ENCODE peak calls at places on chromosomes 13 and 19, in eight cellular contexts. One of them, this sample, is unnamed.

GRCh38 chr19:44687898-44688297 is 11.1 kb upstream of the CEACAM16 start:
- DNase-seq in transverse colon: no peak
- DNase-seq in sigmoid colon: no peak
- DNase-seq in HepG2: no peak
- DNase-seq in stomach: no peak
- DNase-seq in H1: no peak
- DNase-seq in K562: no peak
- DNase-seq in SK-N-SH: no peak
- DNase-seq in this sample: no peak

GRCh38 chr19:40726279-40726678 is 9.4 kb downstream of the ITPKC start:
- DNase-seq in SK-N-SH: no peak
- DNase-seq in transverse colon: no peak
- DNase-seq in K562: no peak
- DNase-seq in stomach: no peak
- DNase-seq in sigmoid colon: no peak
- DNase-seq in HepG2: no peak
- DNase-seq in H1: no peak
- DNase-seq in this sample: no peak

GRCh38 chr19:412356-413355 is 3.7 kb upstream of the C2CD4C start:
- DNase-seq in H1: no peak
- DNase-seq in sigmoid colon: no peak
- DNase-seq in transverse colon: no peak
- DNase-seq in stomach: no peak
- DNase-seq in SK-N-SH: peak
- DNase-seq in K562: no peak
- DNase-seq in HepG2: no peak
- DNase-seq in this sample: no peak

GRCh38 chr19:18349524-18350128 is 9.2 kb downstream of the PGPEP1 start:
- DNase-seq in HepG2: peak
- DNase-seq in sigmoid colon: no peak
- DNase-seq in K562: peak
- DNase-seq in transverse colon: peak
- DNase-seq in SK-N-SH: peak
- DNase-seq in H1: no peak
- DNase-seq in stomach: peak
- DNase-seq in this sample: no peak

GRCh38 chr19:41849067-41849466 is 4.2 kb downstream of the DMRTC2 start:
- DNase-seq in HepG2: no peak
- DNase-seq in stomach: no peak
- DNase-seq in transverse colon: no peak
- DNase-seq in SK-N-SH: no peak
- DNase-seq in K562: no peak
- DNase-seq in sigmoid colon: no peak
- DNase-seq in H1: no peak
- DNase-seq in this sample: no peak

GRCh38 chr19:15337202-15337601 is 4.9 kb upstream of the BRD4 start:
- DNase-seq in transverse colon: no peak
- DNase-seq in sigmoid colon: no peak
- DNase-seq in SK-N-SH: no peak
- DNase-seq in HepG2: no peak
- DNase-seq in K562: no peak
- DNase-seq in stomach: no peak
- DNase-seq in H1: no peak
- DNase-seq in this sample: peak

GRCh38 chr19:14715841-14716240 is 26.0 kb downstream of the ZNF333 start:
- DNase-seq in H1: no peak
- DNase-seq in transverse colon: no peak
- DNase-seq in HepG2: no peak
- DNase-seq in K562: no peak
- DNase-seq in SK-N-SH: no peak
- DNase-seq in sigmoid colon: no peak
- DNase-seq in stomach: no peak
- DNase-seq in this sample: no peak

GRCh38 chr19:16825312-16826168 is 3.7 kb upstream of the SIN3B start:
- DNase-seq in K562: peak
- DNase-seq in transverse colon: peak
- DNase-seq in H1: no peak
- DNase-seq in sigmoid colon: peak
- DNase-seq in stomach: peak
- DNase-seq in HepG2: no peak
- DNase-seq in SK-N-SH: peak
- DNase-seq in this sample: no peak

GRCh38 chr13:97018029-97018819 is 23.9 kb upstream of the OXGR1 start:
- DNase-seq in SK-N-SH: peak
- DNase-seq in K562: peak
- DNase-seq in transverse colon: peak
- DNase-seq in HepG2: peak
- DNase-seq in stomach: no peak
- DNase-seq in sigmoid colon: no peak
- DNase-seq in H1: no peak
- DNase-seq in this sample: peak

GRCh38 chr19:42538841-42539709 is 10.8 kb upstream of the CEACAM1 start:
- DNase-seq in stomach: no peak
- DNase-seq in transverse colon: no peak
- DNase-seq in HepG2: no peak
- DNase-seq in sigmoid colon: no peak
- DNase-seq in K562: no peak
- DNase-seq in SK-N-SH: no peak
- DNase-seq in H1: no peak
- DNase-seq in this sample: no peak

GRCh38 chr19:7187605-7188339 is 106.4 kb downstream of the INSR start:
- DNase-seq in sigmoid colon: no peak
- DNase-seq in transverse colon: peak
- DNase-seq in HepG2: no peak
- DNase-seq in H1: no peak
- DNase-seq in stomach: no peak
- DNase-seq in SK-N-SH: no peak
- DNase-seq in K562: no peak
- DNase-seq in this sample: no peak

GRCh38 chr13:49443327-49443688 is 556 bp downstream of the CAB39L start:
- DNase-seq in sigmoid colon: no peak
- DNase-seq in HepG2: peak
- DNase-seq in stomach: no peak
- DNase-seq in H1: no peak
- DNase-seq in transverse colon: no peak
- DNase-seq in SK-N-SH: peak
- DNase-seq in K562: peak
- DNase-seq in this sample: no peak

GRCh38 chr13:96159731-96160130 is 69.8 kb downstream of the HS6ST3 start:
- DNase-seq in K562: no peak
- DNase-seq in transverse colon: no peak
- DNase-seq in H1: no peak
- DNase-seq in sigmoid colon: no peak
- DNase-seq in HepG2: no peak
- DNase-seq in stomach: no peak
- DNase-seq in SK-N-SH: no peak
- DNase-seq in this sample: no peak

GRCh38 chr19:42594617-42595489 is at the start of gene CEACAM8:
- DNase-seq in stomach: no peak
- DNase-seq in H1: no peak
- DNase-seq in transverse colon: no peak
- DNase-seq in sigmoid colon: no peak
- DNase-seq in SK-N-SH: no peak
- DNase-seq in K562: no peak
- DNase-seq in HepG2: no peak
- DNase-seq in this sample: no peak

GRCh38 chr13:31950121-31950810 is 81.3 kb upstream of the FRY start:
- DNase-seq in stomach: no peak
- DNase-seq in transverse colon: no peak
- DNase-seq in sigmoid colon: no peak
- DNase-seq in H1: no peak
- DNase-seq in HepG2: no peak
- DNase-seq in K562: no peak
- DNase-seq in SK-N-SH: no peak
- DNase-seq in this sample: no peak

GRCh38 chr19:46728208-46728607 is 11.3 kb upstream of the PRKD2 start:
- DNase-seq in SK-N-SH: no peak
- DNase-seq in HepG2: no peak
- DNase-seq in transverse colon: no peak
- DNase-seq in H1: no peak
- DNase-seq in K562: no peak
- DNase-seq in sigmoid colon: peak
- DNase-seq in stomach: no peak
- DNase-seq in this sample: no peak

GRCh38 chr13:45198924-45199323 is 1.9 kb downstream of the KCTD4 start:
- DNase-seq in H1: no peak
- DNase-seq in sigmoid colon: no peak
- DNase-seq in transverse colon: no peak
- DNase-seq in SK-N-SH: no peak
- DNase-seq in K562: no peak
- DNase-seq in stomach: no peak
- DNase-seq in HepG2: no peak
- DNase-seq in this sample: no peak

GRCh38 chr13:24459234-24459633 is 53.3 kb downstream of the PARP4 start:
- DNase-seq in stomach: no peak
- DNase-seq in sigmoid colon: no peak
- DNase-seq in HepG2: no peak
- DNase-seq in transverse colon: no peak
- DNase-seq in H1: no peak
- DNase-seq in SK-N-SH: no peak
- DNase-seq in K562: no peak
- DNase-seq in this sample: no peak

GRCh38 chr13:59172076-59172475 is 991.7 kb downstream of the DIAPH3 start:
- DNase-seq in HepG2: no peak
- DNase-seq in H1: no peak
- DNase-seq in transverse colon: no peak
- DNase-seq in K562: no peak
- DNase-seq in SK-N-SH: no peak
- DNase-seq in sigmoid colon: no peak
- DNase-seq in stomach: no peak
- DNase-seq in this sample: no peak

DNA sequence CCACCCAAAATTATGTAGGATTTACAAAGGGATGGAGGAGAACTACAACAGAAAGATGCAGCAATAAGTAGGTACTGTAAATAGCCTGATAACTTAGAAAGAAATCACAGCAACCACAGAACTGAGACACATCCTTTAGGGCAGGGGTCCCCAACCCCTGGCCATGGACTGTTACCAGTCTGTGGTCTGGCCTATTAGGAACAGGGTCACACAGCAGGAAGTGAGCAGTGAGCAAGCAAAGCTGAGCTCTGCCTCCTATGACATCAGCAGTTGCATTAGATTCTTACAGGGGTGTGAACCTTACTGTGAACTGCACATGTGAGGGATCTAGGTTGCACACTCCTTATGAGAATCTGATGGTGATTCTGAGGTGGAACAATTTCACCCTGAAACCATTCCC is 997.6 kb downstream of the DIAPH3 start:
- DNase-seq in stomach: no peak
- DNase-seq in HepG2: no peak
- DNase-seq in SK-N-SH: no peak
- DNase-seq in transverse colon: no peak
- DNase-seq in K562: no peak
- DNase-seq in sigmoid colon: no peak
- DNase-seq in H1: no peak
- DNase-seq in this sample: no peak
- TF ChIP-seq POLR2AphosphoS5 in stomach: no peak
- TF ChIP-seq POLR2AphosphoS5 in HepG2: no peak
- TF ChIP-seq POLR2AphosphoS5 in SK-N-SH: no peak
- TF ChIP-seq POLR2AphosphoS5 in transverse colon: no peak
- TF ChIP-seq POLR2AphosphoS5 in K562: no peak
- TF ChIP-seq POLR2AphosphoS5 in sigmoid colon: no peak
- TF ChIP-seq POLR2AphosphoS5 in H1: no peak
- TF ChIP-seq POLR2AphosphoS5 in this sample: no peak

GRCh38 chr19:58003153-58003828 is 671 bp upstream of the ZNF606 start:
- DNase-seq in sigmoid colon: no peak
- DNase-seq in transverse colon: no peak
- DNase-seq in stomach: no peak
- DNase-seq in HepG2: no peak
- DNase-seq in K562: no peak
- DNase-seq in SK-N-SH: no peak
- DNase-seq in H1: no peak
- DNase-seq in this sample: no peak
- H3K27ac ChIP-seq in sigmoid colon: peak
- H3K27ac ChIP-seq in transverse colon: peak
- H3K27ac ChIP-seq in stomach: peak
- H3K27ac ChIP-seq in HepG2: peak
- H3K27ac ChIP-seq in K562: no peak
- H3K27ac ChIP-seq in SK-N-SH: no peak
- H3K27ac ChIP-seq in H1: peak
- H3K27ac ChIP-seq in this sample: peak

DNA sequence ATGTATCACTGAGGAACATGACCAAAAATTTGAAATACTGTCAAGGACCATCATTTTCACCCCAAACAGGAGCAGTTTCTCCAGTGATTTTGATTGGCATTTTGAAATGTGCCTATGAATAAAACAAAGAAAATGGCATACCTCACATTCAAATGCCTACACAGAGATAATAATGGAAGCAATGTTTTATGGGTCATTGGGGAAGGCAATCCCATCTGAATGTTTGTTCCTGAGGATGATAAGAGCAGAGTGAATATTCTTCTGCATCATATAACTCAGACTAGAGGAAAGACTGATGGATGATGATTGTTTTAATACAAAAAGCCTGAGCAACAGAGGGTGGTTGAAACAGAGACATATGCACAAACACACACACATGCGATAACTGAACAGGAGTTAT is 2749.9 kb downstream of the PCDH9 start:
- DNase-seq in stomach: no peak
- DNase-seq in transverse colon: no peak
- DNase-seq in K562: no peak
- DNase-seq in sigmoid colon: no peak
- DNase-seq in SK-N-SH: no peak
- DNase-seq in HepG2: no peak
- DNase-seq in H1: no peak
- DNase-seq in this sample: no peak
- TF ChIP-seq POLR2AphosphoS5 in stomach: no peak
- TF ChIP-seq POLR2AphosphoS5 in transverse colon: no peak
- TF ChIP-seq POLR2AphosphoS5 in K562: no peak
- TF ChIP-seq POLR2AphosphoS5 in sigmoid colon: no peak
- TF ChIP-seq POLR2AphosphoS5 in SK-N-SH: no peak
- TF ChIP-seq POLR2AphosphoS5 in HepG2: no peak
- TF ChIP-seq POLR2AphosphoS5 in H1: no peak
- TF ChIP-seq POLR2AphosphoS5 in this sample: no peak

GRCh38 chr13:106534844-106535551 is 464 bp downstream of the EFNB2 start:
- DNase-seq in sigmoid colon: peak
- DNase-seq in stomach: peak
- DNase-seq in transverse colon: no peak
- DNase-seq in K562: no peak
- DNase-seq in SK-N-SH: no peak
- DNase-seq in H1: no peak
- DNase-seq in HepG2: no peak
- DNase-seq in this sample: no peak

GRCh38 chr13:106535552-106536243 is at the start of gene EFNB2:
- DNase-seq in K562: peak
- DNase-seq in HepG2: peak
- DNase-seq in transverse colon: peak
- DNase-seq in sigmoid colon: peak
- DNase-seq in SK-N-SH: peak
- DNase-seq in stomach: peak
- DNase-seq in H1: peak
- DNase-seq in this sample: peak

GRCh38 chr13:106537521-106537920 is 2.1 kb upstream of the EFNB2 start:
- DNase-seq in SK-N-SH: no peak
- DNase-seq in H1: no peak
- DNase-seq in transverse colon: no peak
- DNase-seq in K562: no peak
- DNase-seq in sigmoid colon: no peak
- DNase-seq in stomach: no peak
- DNase-seq in HepG2: no peak
- DNase-seq in this sample: no peak

GRCh38 chr13:106533940-106534843 is 1.3 kb downstream of the EFNB2 start:
- DNase-seq in stomach: peak
- DNase-seq in K562: no peak
- DNase-seq in SK-N-SH: peak
- DNase-seq in transverse colon: peak
- DNase-seq in H1: no peak
- DNase-seq in sigmoid colon: peak
- DNase-seq in HepG2: no peak
- DNase-seq in this sample: no peak

GRCh38 chr13:106536244-106537034 is 977 bp upstream of the EFNB2 start:
- DNase-seq in transverse colon: peak
- DNase-seq in K562: peak
- DNase-seq in H1: peak
- DNase-seq in sigmoid colon: peak
- DNase-seq in HepG2: peak
- DNase-seq in stomach: peak
- DNase-seq in SK-N-SH: peak
- DNase-seq in this sample: peak
- H3K27ac ChIP-seq in transverse colon: peak
- H3K27ac ChIP-seq in K562: no peak
- H3K27ac ChIP-seq in H1: no peak
- H3K27ac ChIP-seq in sigmoid colon: peak
- H3K27ac ChIP-seq in HepG2: no peak
- H3K27ac ChIP-seq in stomach: peak
- H3K27ac ChIP-seq in SK-N-SH: no peak
- H3K27ac ChIP-seq in this sample: no peak

This sample was measured in Panc1.